ENCODE peak calls at places on chromosomes 7 and 10, in four cellular contexts. N is cardiac fibroblast, B is AG04450, D is dorsolateral prefrontal cortex. P is an unnamed sample.

GRCh38 chr7:20681258-20681882 is 65.9 kb downstream of the ABCB5 start:
- DNase-seq in D (no peak), N (no peak), B (no peak), P (no peak)

GRCh38 chr10:62939698-62940097 is 123.5 kb upstream of the EGR2 start:
- DNase-seq in N (no peak), D (no peak), B (no peak), P (no peak)

GRCh38 chr7:108211382-108212201 is 81.4 kb upstream of the LAMB4 start:
- DNase-seq in N (peak), D (no peak), B (no peak), P (peak)

GRCh38 chr7:18087687-18088078 is 60.0 kb upstream of the PRPS1L1 start:
- DNase-seq in B (no peak), D (no peak), N (no peak), P (no peak)

GRCh38 chr10:69853064-69853463 is 51.4 kb downstream of the COL13A1 start:
- DNase-seq in D (no peak), B (no peak), N (no peak), P (no peak)

GRCh38 chr7:57327081-57327480 is 122.9 kb upstream of the ZNF716 start:
- DNase-seq in D (no peak), B (no peak), N (no peak), P (no peak)

GRCh38 chr7:141076377-141076776 is 2.5 kb downstream of the TMEM178B start:
- DNase-seq in B (no peak), D (no peak), N (no peak), P (no peak)

GRCh38 chr10:74643586-74643956 is 182.8 kb upstream of the KAT6B start:
- DNase-seq in N (no peak), B (no peak), D (no peak), P (no peak)

GRCh38 chr7:10239643-10240345 is 733.9 kb upstream of the PHF14 start:
- DNase-seq in N (no peak), D (no peak), B (no peak), P (no peak)

GRCh38 chr10:80468806-80469421 is 14.8 kb downstream of the TSPAN14 start:
- DNase-seq in B (no peak), D (no peak), N (no peak), P (peak)

GRCh38 chr10:2714597-2714996 is 352.8 kb upstream of the PFKP start:
- DNase-seq in B (no peak), D (no peak), N (no peak), P (no peak)
- H3K4me3 ChIP-seq in B (no peak), D (no peak), N (no peak), P (no peak)

GRCh38 chr7:98107313-98107691 is 640 bp downstream of the LMTK2 start:
- DNase-seq in D (no peak), N (peak), B (no peak), P (peak)

GRCh38 chr7:98110249-98111022 is 3.8 kb downstream of the LMTK2 start:
- DNase-seq in B (no peak), D (no peak), N (peak), P (peak)

GRCh38 chr7:98102170-98102569 is 4.5 kb upstream of the LMTK2 start:
- DNase-seq in N (no peak), D (no peak), B (no peak), P (no peak)

GRCh38 chr7:98106647-98107312 is at the start of gene LMTK2:
- DNase-seq in N (peak), D (peak), B (peak), P (peak)

DNA sequence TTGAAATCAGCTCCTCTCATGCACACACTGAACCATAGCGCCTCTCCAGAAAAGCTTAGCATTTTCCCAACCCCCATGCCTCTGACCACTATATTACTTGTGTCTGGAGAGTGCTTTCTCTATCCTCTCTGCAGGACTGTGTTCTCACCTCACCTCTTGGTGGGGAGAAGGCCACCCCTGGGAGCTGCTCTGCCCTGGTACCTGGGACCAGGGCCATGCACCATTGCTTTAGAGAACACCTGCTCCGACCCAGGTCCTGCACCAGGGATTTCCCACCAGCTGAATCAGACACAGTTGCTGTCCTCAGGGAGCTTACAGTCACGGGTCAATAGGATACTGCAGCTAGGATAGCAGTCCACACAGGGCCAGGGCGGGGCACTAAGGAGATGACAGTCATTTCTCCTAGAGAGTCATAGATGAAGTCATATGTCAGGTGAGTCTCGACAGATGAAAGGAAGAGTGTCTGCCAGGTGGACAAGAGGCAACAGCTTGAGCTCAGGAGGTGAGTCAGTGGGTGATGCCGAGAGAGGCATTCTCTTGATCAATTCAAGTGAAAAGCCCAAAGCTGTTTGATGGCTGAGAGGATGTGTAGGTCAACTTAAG is 619 bp upstream of the LMTK2 start:
- DNase-seq in D (no peak), B (no peak), N (no peak), P (peak)
- TF ChIP-seq CTCF in D (no peak), B (no peak), N (no peak), P (no peak)

GRCh38 chr7:135800560-135800959 is 51.9 kb upstream of the FAM180A start:
- DNase-seq in N (no peak), D (no peak), B (no peak), P (no peak)
- H3K4me3 ChIP-seq in N (no peak), D (peak), B (no peak), P (no peak)

DNA sequence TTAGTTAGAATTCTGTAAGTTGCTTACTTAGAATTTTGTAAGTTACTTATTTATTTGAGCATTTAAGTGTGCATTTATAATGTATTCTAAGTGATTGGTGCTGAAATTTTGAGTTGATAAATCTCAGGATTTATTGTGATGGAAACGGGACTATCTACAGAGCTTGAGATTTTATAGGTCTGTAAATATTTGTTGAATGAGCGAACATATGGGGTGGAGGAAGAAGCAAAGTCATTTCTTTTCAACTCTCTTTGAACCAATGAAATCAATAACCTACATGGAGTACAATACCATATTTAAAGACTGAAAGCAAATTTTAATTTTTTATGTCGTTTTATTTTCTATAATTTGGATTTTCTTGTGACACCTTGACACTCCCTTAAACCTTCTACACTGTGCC is 204.0 kb downstream of the DYNC1I1 start:
- DNase-seq in N (no peak), D (no peak), B (no peak), P (no peak)
- TF ChIP-seq CTCF in N (no peak), D (no peak), B (no peak), P (no peak)

DNA sequence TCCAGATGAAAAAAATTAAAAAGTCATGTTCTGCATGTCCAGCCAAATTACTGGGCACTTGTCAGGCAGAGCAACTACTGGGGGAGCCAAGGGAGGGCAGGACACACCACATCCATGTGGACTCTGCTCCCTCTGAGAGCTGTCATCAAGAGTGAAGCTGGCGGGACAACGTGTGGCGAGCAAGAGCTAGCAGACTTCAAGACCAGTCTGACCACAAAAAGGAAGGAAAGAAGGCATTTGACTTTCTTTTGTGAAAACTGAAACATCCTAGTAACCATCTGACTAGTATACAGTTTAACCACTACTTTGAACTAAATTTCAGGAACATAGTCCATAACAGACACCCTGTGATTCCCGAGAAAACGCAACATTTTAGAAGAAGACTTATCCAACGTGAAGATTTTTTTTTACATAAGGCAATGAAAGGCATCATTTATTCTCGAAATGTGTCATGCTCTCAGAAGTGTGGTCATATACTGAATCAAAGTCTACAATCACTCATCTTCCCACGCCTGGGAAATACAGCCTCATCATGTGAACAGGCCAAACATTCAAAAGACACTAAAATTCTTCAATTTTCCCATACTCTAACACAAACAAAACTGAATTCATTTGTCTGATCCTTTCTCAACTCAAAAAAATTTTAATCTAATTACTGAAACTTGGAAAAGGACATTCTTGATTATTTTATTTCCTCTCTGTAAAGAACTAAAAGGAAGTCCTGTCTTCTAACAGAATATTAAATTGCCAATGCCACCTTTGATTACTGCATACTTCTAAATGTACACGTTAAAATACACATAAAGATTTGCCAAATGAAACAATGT is 15.5 kb downstream of the CYTH3 start:
- DNase-seq in N (peak), B (no peak), D (no peak), P (peak)
- H3K4me3 ChIP-seq in N (no peak), B (no peak), D (no peak), P (no peak)